ENCODE peak calls at places on chromosomes 5 and 9, in six cellular contexts. W is psoas muscle, B is tibial nerve, F is HCT116, A is Peyer's patch, O is fibroblast of lung. G is an unnamed sample.
A peak's percentile ranks its signal among the peaks of the same experiment; 100 is the strongest.

GRCh38 chr9:16191691-16192402 is 639.0 kb downstream of the CCDC171 start:
- DNase-seq in W (peak; percentile 80), B (peak; percentile 79), F (peak; percentile 16), A (peak; percentile 84), O (peak; percentile 89), G (peak; percentile 53)

GRCh38 chr9:71490810-71491209 is 277.5 kb downstream of the CEMIP2 start:
- DNase-seq in W (no peak), B (no peak), F (no peak), A (no peak), O (no peak), G (no peak)

GRCh38 chr5:96963267-96963666 is 27.4 kb downstream of the LNPEP start:
- DNase-seq in W (peak; percentile 51), B (peak; percentile 43), F (no peak), A (no peak), O (peak; percentile 70), G (no peak)

GRCh38 chr5:54651482-54652076 is 134.0 kb downstream of the SNX18 start:
- DNase-seq in W (peak; percentile 69), B (peak; percentile 52), F (no peak), A (no peak), O (peak; percentile 89), G (no peak)

GRCh38 chr9:84296146-84296843 is 44.3 kb downstream of the SLC28A3 start:
- DNase-seq in W (no peak), B (no peak), F (no peak), A (no peak), O (peak; percentile 39), G (peak; percentile 49)

GRCh38 chr5:172564187-172564586 is 76.9 kb upstream of the NEURL1B start:
- DNase-seq in W (no peak), B (no peak), F (no peak), A (no peak), O (no peak), G (no peak)

GRCh38 chr9:85522459-85523092 is 219.2 kb downstream of the AGTPBP1 start:
- DNase-seq in W (peak; percentile 45), B (peak; percentile 16), F (no peak), A (no peak), O (peak; percentile 38), G (no peak)

GRCh38 chr9:136644593-136645342 is 17.9 kb upstream of the EGFL7 start:
- DNase-seq in W (peak; percentile 75), B (peak; percentile 72), F (peak; percentile 42), A (peak; percentile 92), O (peak; percentile 64), G (no peak)

GRCh38 chr9:76618762-76619161 is 145.5 kb upstream of the PCA3 start:
- DNase-seq in W (no peak), B (no peak), F (no peak), A (no peak), O (peak; percentile 74), G (no peak)

GRCh38 chr9:127263244-127263643 is 1.3 kb upstream of the GARNL3 start:
- DNase-seq in W (no peak), B (no peak), F (no peak), A (no peak), O (no peak), G (no peak)

GRCh38 chr9:94767331-94768099 is 41.0 kb downstream of the AOPEP start:
- DNase-seq in W (no peak), B (no peak), F (no peak), A (no peak), O (peak; percentile 22), G (no peak)

GRCh38 chr5:96969401-96969800 is 33.5 kb downstream of the LNPEP start:
- DNase-seq in W (no peak), B (no peak), F (no peak), A (no peak), O (no peak), G (no peak)

GRCh38 chr5:1751026-1751863 is 48.4 kb downstream of the MRPL36 start:
- DNase-seq in W (no peak), B (no peak), F (no peak), A (no peak), O (no peak), G (no peak)

GRCh38 chr5:133154274-133155088 is 102.7 kb downstream of the HSPA4 start:
- DNase-seq in W (no peak), B (no peak), F (no peak), A (no peak), O (no peak), G (no peak)

GRCh38 chr9:22084336-22085035 is 75.4 kb upstream of the CDKN2B start:
- DNase-seq in W (no peak), B (no peak), F (peak; percentile 74), A (no peak), O (peak; percentile 93), G (peak; percentile 73)

GRCh38 chr9:83191154-83191553 is 128.2 kb upstream of the RASEF start:
- DNase-seq in W (no peak), B (no peak), F (no peak), A (no peak), O (no peak), G (no peak)

GRCh38 chr5:132754947-132755346 is 7.7 kb downstream of the CCNI2 start:
- DNase-seq in W (no peak), B (no peak), F (no peak), A (no peak), O (peak; percentile 59), G (peak; percentile 10)

GRCh38 chr5:150021491-150022162 is 21.1 kb downstream of the HMGXB3 start:
- DNase-seq in W (peak; percentile 48), B (no peak), F (peak; percentile 80), A (no peak), O (peak; percentile 42), G (no peak)

GRCh38 chr5:77209495-77210090 is 887 bp upstream of the PDE8B start:
- DNase-seq in W (no peak), B (no peak), F (no peak), A (no peak), O (no peak), G (no peak)
- H3K27ac ChIP-seq in W (no peak overlapping the region), B (no peak overlapping the region), F (no peak overlapping the region), A (peak overlapping the region; percentile 33), O (no peak overlapping the region), G (no peak overlapping the region)

GRCh38 chr5:126837907-126838539 is 61.1 kb downstream of the LMNB1 start:
- DNase-seq in W (no peak), B (peak; percentile 40), F (no peak), A (no peak), O (peak; percentile 62), G (no peak)
- TF ChIP-seq CTCF in W (peak; percentile 45), B (peak; percentile 25), F (no peak), A (peak; percentile 49), O (peak; percentile 51), G (peak; percentile 57)

GRCh38 chr9:113219186-113219936 is 1.7 kb downstream of the FKBP15 start:
- DNase-seq in W (no peak), B (no peak), F (no peak), A (no peak), O (no peak), G (no peak)
- H3K4me3 ChIP-seq in W (peak overlapping the region; percentile 79), B (no peak overlapping the region), F (no peak overlapping the region), A (no peak overlapping the region), O (no peak overlapping the region), G (peak overlapping the region; percentile 91)

GRCh38 chr5:10985711-10986110 is 224.7 kb upstream of the DAP start:
- DNase-seq in W (no peak), B (no peak), F (no peak), A (no peak), O (no peak), G (no peak)

GRCh38 chr5:10987291-10987806 is 226.3 kb upstream of the DAP start:
- DNase-seq in W (no peak), B (no peak), F (no peak), A (no peak), O (no peak), G (no peak)

GRCh38 chr5:10988637-10989036 is 227.6 kb upstream of the DAP start:
- DNase-seq in W (no peak), B (no peak), F (no peak), A (no peak), O (no peak), G (no peak)

GRCh38 chr5:10989577-10990263 is 228.7 kb upstream of the DAP start:
- DNase-seq in W (no peak), B (no peak), F (no peak), A (no peak), O (no peak), G (no peak)

GRCh38 chr5:10987881-10988504 is 227.0 kb upstream of the DAP start:
- DNase-seq in W (peak; percentile 25), B (peak; percentile 61), F (peak; percentile 42), A (peak; percentile 69), O (no peak), G (no peak)
- H3K27ac ChIP-seq in W (no peak overlapping the region), B (no peak overlapping the region), F (no peak overlapping the region), A (no peak overlapping the region), O (no peak overlapping the region), G (no peak overlapping the region)

GRCh38 chr9:130260816-130261765 is 4.5 kb upstream of the HMCN2 start:
- DNase-seq in W (no peak), B (no peak), F (no peak), A (no peak), O (no peak), G (no peak)
- TF ChIP-seq CTCF in W (no peak), B (no peak), F (no peak), A (no peak), O (no peak), G (no peak)

DNA sequence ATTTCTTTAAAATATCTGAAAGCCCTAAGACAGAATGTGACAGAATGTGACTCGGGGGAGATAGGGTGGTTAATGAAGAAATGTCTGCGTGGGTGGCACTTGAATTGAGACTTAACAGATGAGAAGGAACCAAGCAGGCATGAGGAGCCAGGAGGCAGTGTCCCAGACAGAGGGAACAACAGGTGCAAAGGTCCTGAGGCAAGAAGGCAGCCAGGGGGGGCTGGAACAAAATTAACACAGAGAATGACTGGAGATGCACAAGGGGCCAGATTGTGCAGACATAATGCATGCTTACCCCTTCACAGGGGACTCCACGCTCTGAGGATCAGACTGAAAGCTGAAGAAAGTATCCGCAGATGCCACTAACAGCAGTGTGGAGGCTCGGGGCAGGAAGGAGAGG is 1.7 kb downstream of the LMAN2 start:
- DNase-seq in W (no peak), B (no peak), F (no peak), A (no peak), O (no peak), G (no peak)
- H3K4me3 ChIP-seq in W (peak overlapping the region; percentile 94), B (no peak overlapping the region), F (peak overlapping the region; percentile 6), A (peak overlapping the region; percentile 86), O (no peak overlapping the region), G (peak overlapping the region; percentile 100)

GRCh38 chr9:75231167-75231566 is 142.9 kb downstream of the OSTF1 start:
- DNase-seq in W (no peak), B (no peak), F (no peak), A (no peak), O (no peak), G (no peak)
- H3K27ac ChIP-seq in W (no peak overlapping the region), B (no peak overlapping the region), F (no peak overlapping the region), A (no peak overlapping the region), O (no peak overlapping the region), G (no peak overlapping the region)

DNA sequence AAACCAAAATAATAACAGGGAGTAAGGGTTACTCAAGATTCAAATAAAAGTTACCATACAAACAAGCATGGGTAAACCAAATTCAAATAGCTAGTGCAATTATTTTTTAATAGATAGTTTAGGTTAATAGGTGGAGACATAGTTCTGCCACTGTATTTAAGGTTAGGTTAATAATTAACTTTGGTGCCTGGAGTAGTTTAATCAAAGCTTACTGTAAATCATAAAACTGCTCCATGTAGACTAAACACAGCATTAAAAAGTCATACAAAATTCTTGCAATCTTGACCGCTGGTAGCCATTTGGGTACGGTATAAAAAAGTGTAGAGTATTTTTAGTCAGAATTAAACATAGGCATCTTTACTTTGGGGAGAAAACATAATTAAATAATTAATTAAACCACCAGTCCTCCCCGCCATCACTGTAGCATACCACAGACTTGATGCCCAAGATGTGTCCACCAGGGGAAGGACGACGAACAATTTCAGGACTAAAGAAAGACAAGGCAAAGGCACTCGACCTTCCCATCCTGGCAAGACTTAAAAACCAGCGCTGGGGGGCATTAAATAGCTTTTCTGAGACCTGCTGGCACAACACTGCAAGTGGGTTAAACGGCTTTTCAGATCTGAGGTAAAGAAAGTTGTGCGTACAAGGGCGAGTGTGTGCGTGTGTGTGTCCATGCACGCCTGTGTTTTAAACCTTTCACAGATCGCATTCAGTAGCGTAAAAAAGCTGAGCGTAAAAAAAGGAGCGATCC is 2.9 kb downstream of the SEMA6A start:
- DNase-seq in W (no peak), B (no peak), F (no peak), A (peak; percentile 48), O (no peak), G (no peak)
- TF ChIP-seq CTCF in W (no peak), B (no peak), F (no peak), A (no peak), O (no peak), G (no peak)